ENCODE peak calls at places on chromosomes 2 and 18, in eight cellular contexts. O is mesendoderm; T is SK-N-SH; M is stimulated activated CD4-positive, alpha-beta T cell treated with anti-CD3 and anti-CD28 coated beads, TNF-alpha, amount 100 ng/mL, for 24 hours; D is GDM1; F is thoracic aorta; P is colonic mucosa; Q is GM12864. U is an unnamed sample.

GRCh38 chr2:196677404-196677803 is 37.9 kb downstream of the CCDC150 start:
- DNase-seq in O (peak), T (peak), M (no peak), D (no peak), F (no peak), P (no peak), Q (no peak), U (no peak)

GRCh38 chr2:111688501-111688900 is 195.5 kb downstream of the ANAPC1 start:
- DNase-seq in O (no peak), T (no peak), M (no peak), D (no peak), F (no peak), P (no peak), Q (no peak), U (no peak)

GRCh38 chr18:70288851-70289328 is at the start of gene SOCS6:
- DNase-seq in O (peak), T (peak), M (peak), D (peak), F (no peak), P (peak), Q (peak), U (no peak)

GRCh38 chr2:39875914-39876267 is 96.8 kb upstream of the THUMPD2 start:
- DNase-seq in O (no peak), T (no peak), M (no peak), D (no peak), F (no peak), P (no peak), Q (no peak), U (no peak)

GRCh38 chr18:68542818-68543217 is 172.1 kb downstream of the TMX3 start:
- DNase-seq in O (no peak), T (no peak), M (no peak), D (no peak), F (no peak), P (no peak), Q (no peak), U (no peak)

GRCh38 chr2:97952357-97952756 is 43.4 kb downstream of the TMEM131 start:
- DNase-seq in O (no peak), T (no peak), M (no peak), D (no peak), F (no peak), P (no peak), Q (no peak), U (no peak)

GRCh38 chr2:108575132-108575966 is 41.1 kb downstream of the LIMS1 start:
- DNase-seq in O (peak), T (no peak), M (no peak), D (no peak), F (no peak), P (no peak), Q (no peak), U (no peak)

GRCh38 chr2:11582526-11583202 is 48.8 kb downstream of the GREB1 start:
- DNase-seq in O (peak), T (peak), M (peak), D (peak), F (no peak), P (peak), Q (peak), U (peak)

GRCh38 chr2:64807417-64807816 is 153.7 kb upstream of the SERTAD2 start:
- DNase-seq in O (peak), T (no peak), M (peak), D (no peak), F (no peak), P (no peak), Q (peak), U (peak)

GRCh38 chr2:179686718-179687342 is 174.6 kb downstream of the ZNF385B start:
- DNase-seq in O (no peak), T (no peak), M (no peak), D (no peak), F (no peak), P (no peak), Q (no peak), U (no peak)

GRCh38 chr2:86790828-86791561 is at the start of gene CD8A:
- DNase-seq in O (peak), T (peak), M (no peak), D (no peak), F (no peak), P (no peak), Q (no peak), U (no peak)

GRCh38 chr2:15142069-15142689 is 419.0 kb downstream of the NBAS start:
- DNase-seq in O (peak), T (no peak), M (peak), D (peak), F (no peak), P (no peak), Q (peak), U (peak)

GRCh38 chr2:219542931-219543595 is 546 bp downstream of the CHPF start:
- DNase-seq in O (peak), T (peak), M (no peak), D (no peak), F (no peak), P (peak), Q (no peak), U (no peak)

GRCh38 chr2:6081542-6081872 is 389.3 kb downstream of the SOX11 start:
- DNase-seq in O (no peak), T (no peak), M (no peak), D (no peak), F (no peak), P (no peak), Q (no peak), U (no peak)

GRCh38 chr18:77055429-77056310 is 76.9 kb downstream of the MBP start:
- DNase-seq in O (no peak), T (no peak), M (no peak), D (no peak), F (no peak), P (no peak), Q (no peak), U (no peak)

GRCh38 chr18:9507565-9508088 is 32.3 kb downstream of the RALBP1 start:
- DNase-seq in O (no peak), T (no peak), M (no peak), D (no peak), F (no peak), P (no peak), Q (no peak), U (no peak)

GRCh38 chr2:102099536-102100293 is 42.8 kb upstream of the IL1R1 start:
- DNase-seq in O (no peak), T (no peak), M (no peak), D (no peak), F (no peak), P (no peak), Q (no peak), U (no peak)

GRCh38 chr2:237025090-237025865 is 60.4 kb upstream of the COPS8 start:
- DNase-seq in O (no peak), T (no peak), M (no peak), D (no peak), F (peak), P (peak), Q (no peak), U (no peak)

GRCh38 chr18:76456823-76457222 is 38.2 kb downstream of the ZNF516 start:
- DNase-seq in O (no peak), T (no peak), M (no peak), D (no peak), F (no peak), P (no peak), Q (no peak), U (no peak)

GRCh38 chr2:138502253-138503086 is 900 bp downstream of the SPOPL start:
- DNase-seq in O (peak), T (peak), M (no peak), D (no peak), F (no peak), P (no peak), Q (no peak), U (peak)

GRCh38 chr2:111705206-111705605 is 178.8 kb downstream of the ANAPC1 start:
- DNase-seq in O (no peak), T (no peak), M (no peak), D (no peak), F (no peak), P (no peak), Q (no peak), U (no peak)

GRCh38 chr18:73677458-73677857 is 470.2 kb downstream of the FBXO15 start:
- DNase-seq in O (no peak), T (no peak), M (no peak), D (no peak), F (no peak), P (no peak), Q (no peak), U (no peak)

GRCh38 chr2:160051374-160051800 is 11.0 kb downstream of the PLA2R1 start:
- DNase-seq in O (no peak), T (no peak), M (no peak), D (no peak), F (no peak), P (no peak), Q (no peak), U (no peak)

GRCh38 chr2:17752892-17753802 is 463 bp downstream of the SMC6 start:
- DNase-seq in O (peak), T (peak), M (peak), D (peak), F (no peak), P (peak), Q (peak), U (peak)

GRCh38 chr2:216698895-216699294 is 3.5 kb upstream of the IGFBP5 start:
- DNase-seq in O (peak), T (peak), M (no peak), D (no peak), F (no peak), P (no peak), Q (no peak), U (no peak)

GRCh38 chr2:133976659-133977058 is 277.2 kb upstream of the MGAT5 start:
- DNase-seq in O (no peak), T (no peak), M (no peak), D (no peak), F (no peak), P (no peak), Q (no peak), U (no peak)

GRCh38 chr18:46097378-46097852 is 681 bp downstream of the ATP5F1A start:
- DNase-seq in O (no peak), T (no peak), M (peak), D (no peak), F (no peak), P (no peak), Q (peak), U (no peak)

GRCh38 chr2:217794133-217794986 is 208.4 kb downstream of the TNS1 start:
- DNase-seq in O (no peak), T (peak), M (no peak), D (no peak), F (no peak), P (peak), Q (no peak), U (no peak)

GRCh38 chr2:73101626-73102256 is 11.0 kb downstream of the RAB11FIP5 start:
- DNase-seq in O (peak), T (no peak), M (no peak), D (no peak), F (no peak), P (no peak), Q (no peak), U (no peak)

GRCh38 chr2:170997893-170998477 is 68.9 kb downstream of the GORASP2 start:
- DNase-seq in O (no peak), T (no peak), M (no peak), D (no peak), F (no peak), P (no peak), Q (no peak), U (no peak)

GRCh38 chr2:11507517-11507916 is 26.3 kb upstream of the GREB1 start:
- DNase-seq in O (no peak), T (no peak), M (no peak), D (no peak), F (no peak), P (no peak), Q (no peak), U (no peak)

GRCh38 chr2:33411765-33412164 is 64.7 kb upstream of the RASGRP3 start:
- DNase-seq in O (no peak), T (no peak), M (no peak), D (no peak), F (no peak), P (no peak), Q (no peak), U (no peak)

GRCh38 chr2:174461221-174461620 is 25.6 kb downstream of the GPR155 start:
- DNase-seq in O (no peak), T (no peak), M (no peak), D (no peak), F (no peak), P (no peak), Q (no peak), U (no peak)

GRCh38 chr2:133986076-133986837 is 267.6 kb upstream of the MGAT5 start:
- DNase-seq in O (peak), T (no peak), M (no peak), D (no peak), F (no peak), P (no peak), Q (no peak), U (no peak)

GRCh38 chr2:129905664-129906081 is 73.8 kb upstream of the RAB6C start:
- DNase-seq in O (no peak), T (peak), M (no peak), D (no peak), F (no peak), P (no peak), Q (no peak), U (no peak)

GRCh38 chr2:168348076-168348475 is 100.7 kb upstream of the STK39 start:
- DNase-seq in O (peak), T (peak), M (no peak), D (peak), F (no peak), P (peak), Q (no peak), U (no peak)

U was measured in activated T-helper 9 cell treated with anti-CD3 and anti-CD28 coated beads, Interleukin-2, amount 50 U/mL, for 16 hours.